ENCODE peak calls at places on chromosomes 7 and 10, in five cellular contexts. B, E, M, D and O are unnamed samples.

GRCh38 chr10:14587540-14588083 is 187.1 kb downstream of the FAM107B start:
- DNase-seq in B (no peak), E (no peak), M (no peak), D (no peak), O (no peak)

GRCh38 chr10:130399425-130399950 is 263.3 kb downstream of the GLRX3 start:
- DNase-seq in B (no peak), E (no peak), M (peak; percentile 54), D (no peak), O (no peak)

GRCh38 chr7:73345538-73345937 is 17.6 kb downstream of the FKBP6 start:
- DNase-seq in B (no peak), E (no peak), M (no peak), D (no peak), O (no peak)

GRCh38 chr7:30900053-30900452 is 11.6 kb upstream of the AQP1 start:
- DNase-seq in B (peak; percentile 67), E (no peak), M (no peak), D (no peak), O (no peak)

GRCh38 chr7:154231732-154232131 is 179.5 kb downstream of the DPP6 start:
- DNase-seq in B (no peak), E (no peak), M (no peak), D (no peak), O (peak; percentile 28)

GRCh38 chr7:159030490-159031134 is 114.1 kb downstream of the VIPR2 start:
- DNase-seq in B (peak; percentile 84), E (peak; percentile 62), M (peak; percentile 87), D (peak; percentile 55), O (peak; percentile 67)

GRCh38 chr10:31129261-31129660 is 97.6 kb upstream of the ZNF438 start:
- DNase-seq in B (peak; percentile 61), E (no peak), M (peak; percentile 94), D (no peak), O (no peak)

GRCh38 chr7:16178069-16178468 is 243.3 kb downstream of the CRPPA start:
- DNase-seq in B (no peak), E (no peak), M (no peak), D (no peak), O (no peak)

GRCh38 chr7:25037325-25037724 is 57.3 kb upstream of the OSBPL3 start:
- DNase-seq in B (peak; percentile 10), E (no peak), M (peak; percentile 58), D (no peak), O (no peak)

GRCh38 chr10:29862926-29863614 is 196.3 kb downstream of the JCAD start:
- DNase-seq in B (no peak), E (no peak), M (no peak), D (no peak), O (peak; percentile 69)

GRCh38 chr10:94889123-94889522 is 49.3 kb upstream of the CYP2C9 start:
- DNase-seq in B (no peak), E (no peak), M (no peak), D (no peak), O (no peak)

GRCh38 chr7:155576900-155577508 is 30.6 kb upstream of the CNPY1 start:
- DNase-seq in B (peak; percentile 27), E (no peak), M (no peak), D (peak; percentile 6), O (peak; percentile 13)

GRCh38 chr7:140035400-140036223 is 27.1 kb downstream of the PARP12 start:
- DNase-seq in B (no peak), E (no peak), M (no peak), D (no peak), O (no peak)

GRCh38 chr10:11357361-11357760 is 254.1 kb downstream of the USP6NL start:
- DNase-seq in B (no peak), E (no peak), M (no peak), D (no peak), O (no peak)

GRCh38 chr7:155653773-155654172 is 9.3 kb downstream of the RBM33 start:
- DNase-seq in B (no peak), E (no peak), M (no peak), D (no peak), O (no peak)

DNA sequence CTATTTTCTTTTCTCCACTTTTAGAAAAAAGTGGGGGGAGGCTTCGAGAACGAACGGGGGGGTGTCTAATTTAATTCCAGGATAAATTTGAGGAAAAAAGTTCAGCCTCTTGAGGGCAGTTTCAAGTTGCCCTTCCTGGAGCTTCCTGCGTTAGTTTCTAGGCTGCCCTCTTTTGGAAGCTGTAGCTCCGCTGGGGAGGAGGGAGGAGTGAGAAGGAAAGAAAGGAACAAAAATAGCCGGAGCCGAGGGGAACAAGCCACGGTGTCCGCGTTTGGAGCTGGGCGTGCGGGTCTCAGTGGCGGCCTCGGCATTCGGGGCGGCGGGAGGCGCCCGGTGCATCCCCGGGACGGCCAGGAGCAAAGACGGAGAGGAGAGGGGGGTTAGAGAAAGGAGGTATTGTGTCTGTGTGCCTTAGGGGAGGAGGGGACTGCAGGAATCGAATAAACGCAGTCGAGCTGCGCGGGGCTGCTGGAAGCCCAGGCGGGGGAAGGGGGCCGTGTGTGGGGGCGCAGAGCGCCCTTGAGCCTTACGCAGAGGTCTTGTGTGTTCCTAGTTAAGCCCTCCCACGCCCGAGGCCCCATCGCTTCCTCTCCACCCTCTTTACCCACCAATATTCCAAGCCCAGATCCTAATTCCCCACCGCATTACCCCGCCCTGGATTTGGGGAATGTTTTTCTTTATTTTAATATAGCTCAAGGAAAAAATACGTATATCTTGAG is 2.0 kb upstream of the TNRC18 start:
- DNase-seq in B (peak; percentile 89), E (peak; percentile 67), M (no peak), D (peak; percentile 71), O (peak; percentile 73)
- H3K4me1 ChIP-seq in B (peaks cover 7% of the 10 kb centered on the region), E (peaks cover 27% of the 10 kb centered on the region), M (peaks cover 26% of the 10 kb centered on the region), D (peaks cover 81% of the 10 kb centered on the region), O (peaks cover 5% of the 10 kb centered on the region)

GRCh38 chr7:6481445-6481844 is 33.7 kb upstream of the DAGLB start:
- DNase-seq in B (no peak), E (no peak), M (no peak), D (no peak), O (no peak)

GRCh38 chr7:6479067-6479466 is 31.3 kb upstream of the DAGLB start:
- DNase-seq in B (no peak), E (no peak), M (no peak), D (no peak), O (no peak)

GRCh38 chr7:6478186-6478585 is 30.4 kb upstream of the DAGLB start:
- DNase-seq in B (no peak), E (no peak), M (no peak), D (no peak), O (no peak)

GRCh38 chr7:6482307-6482706 is 34.6 kb upstream of the DAGLB start:
- DNase-seq in B (no peak), E (no peak), M (no peak), D (no peak), O (no peak)

GRCh38 chr7:6480323-6480660 is 32.5 kb upstream of the DAGLB start:
- DNase-seq in B (no peak), E (no peak), M (no peak), D (no peak), O (no peak)
- H3K4me3 ChIP-seq in B (no peak overlapping the region), E (peak overlapping the region; percentile 20), M (no peak overlapping the region), D (peak overlapping the region; percentile 99), O (no peak overlapping the region)

GRCh38 chr10:110504111-110504735 is 6.5 kb downstream of the DUSP5 start:
- DNase-seq in B (no peak), E (no peak), M (no peak), D (no peak), O (no peak)

GRCh38 chr10:110502851-110503301 is 5.2 kb downstream of the DUSP5 start:
- DNase-seq in B (peak; percentile 63), E (no peak), M (no peak), D (peak; percentile 40), O (no peak)

GRCh38 chr10:110502072-110502845 is 4.6 kb downstream of the DUSP5 start:
- DNase-seq in B (no peak), E (no peak), M (no peak), D (no peak), O (no peak)

GRCh38 chr10:110505130-110505815 is 7.6 kb downstream of the DUSP5 start:
- DNase-seq in B (no peak), E (no peak), M (no peak), D (no peak), O (no peak)

DNA sequence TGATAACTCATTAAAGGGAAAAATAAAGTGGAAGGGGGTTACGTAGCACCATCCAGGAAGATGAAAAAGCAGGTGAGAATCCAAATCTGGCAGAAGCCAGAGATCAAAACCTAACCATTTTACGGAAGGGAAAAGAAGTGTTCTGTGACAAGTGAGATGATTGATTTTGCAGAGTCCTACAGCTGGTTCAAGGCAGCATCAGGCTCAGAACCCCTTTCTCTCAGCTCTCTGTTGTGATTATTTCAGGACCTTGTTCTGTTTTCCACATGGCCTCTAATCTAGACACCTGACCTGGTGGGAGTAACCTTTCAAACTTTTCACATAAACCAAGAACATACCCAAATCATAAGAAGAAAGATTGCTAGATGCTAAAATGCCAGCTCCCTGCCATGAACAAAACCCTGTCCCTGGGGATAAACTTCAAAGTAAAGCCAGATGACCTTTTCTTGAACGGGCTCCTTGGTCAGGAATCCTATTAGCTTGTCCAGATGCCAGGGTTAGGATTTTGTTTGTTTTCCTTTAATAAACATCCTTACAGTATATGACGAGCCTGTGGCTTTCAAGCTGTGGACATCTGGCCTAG is 5.9 kb downstream of the DUSP5 start:
- DNase-seq in B (no peak), E (no peak), M (no peak), D (no peak), O (no peak)
- H3K4me1 ChIP-seq in B (peaks cover 34% of the 10 kb centered on the region), E (peaks cover 84% of the 10 kb centered on the region), M (peaks cover 52% of the 10 kb centered on the region), D (peaks cover 100% of the 10 kb centered on the region), O (peaks cover 35% of the 10 kb centered on the region)

GRCh38 chr10:22666287-22667092 is 47.9 kb downstream of the PIP4K2A start:
- DNase-seq in B (no peak), E (no peak), M (no peak), D (no peak), O (peak; percentile 62)
- H3K4me3 ChIP-seq in B (no peak overlapping the region), E (no peak overlapping the region), M (no peak overlapping the region), D (no peak overlapping the region), O (peak overlapping the region; percentile 26)

GRCh38 chr10:88991161-88991899 is 732 bp downstream of the FAS start:
- DNase-seq in B (peak; percentile 91), E (peak; percentile 78), M (no peak), D (peak; percentile 83), O (peak; percentile 18)

GRCh38 chr10:88989824-88990527 is 622 bp upstream of the FAS start:
- DNase-seq in B (no peak), E (no peak), M (peak; percentile 93), D (no peak), O (no peak)

GRCh38 chr10:88989423-88989822 is 1.2 kb upstream of the FAS start:
- DNase-seq in B (no peak), E (no peak), M (no peak), D (no peak), O (no peak)

GRCh38 chr10:88991900-88992237 is 1.3 kb downstream of the FAS start:
- DNase-seq in B (no peak), E (no peak), M (no peak), D (no peak), O (no peak)

DNA sequence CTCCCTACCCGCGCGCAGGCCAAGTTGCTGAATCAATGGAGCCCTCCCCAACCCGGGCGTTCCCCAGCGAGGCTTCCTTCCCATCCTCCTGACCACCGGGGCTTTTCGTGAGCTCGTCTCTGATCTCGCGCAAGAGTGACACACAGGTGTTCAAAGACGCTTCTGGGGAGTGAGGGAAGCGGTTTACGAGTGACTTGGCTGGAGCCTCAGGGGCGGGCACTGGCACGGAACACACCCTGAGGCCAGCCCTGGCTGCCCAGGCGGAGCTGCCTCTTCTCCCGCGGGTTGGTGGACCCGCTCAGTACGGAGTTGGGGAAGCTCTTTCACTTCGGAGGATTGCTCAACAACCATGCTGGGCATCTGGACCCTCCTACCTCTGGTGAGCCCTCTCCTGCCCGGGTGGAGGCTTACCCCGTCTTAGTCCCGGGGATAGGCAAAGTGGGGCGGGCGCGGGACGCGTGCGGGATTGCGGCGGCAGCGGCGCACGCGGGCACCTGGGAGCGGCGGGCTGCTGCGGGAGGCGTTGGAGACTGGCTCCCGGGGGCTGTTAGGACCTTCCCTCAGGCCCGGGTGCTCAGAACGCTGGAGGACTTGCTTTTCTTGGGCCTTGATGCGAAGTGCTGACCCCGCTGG is at the start of gene FAS:
- DNase-seq in B (peak; percentile 88), E (peak; percentile 67), M (peak; percentile 92), D (peak; percentile 76), O (no peak)
- H3K4me1 ChIP-seq in B (peaks cover 3% of the 10 kb centered on the region), E (peaks cover 5% of the 10 kb centered on the region), M (peaks cover 49% of the 10 kb centered on the region), D (peaks cover 78% of the 10 kb centered on the region), O (peaks cover 5% of the 10 kb centered on the region)